ENCODE peak calls at places on chromosomes 4 and X, in nine cellular contexts. T is activated T-helper 1 cell treated with anti-CD3 and anti-CD28 coated beads, Interleukin-12 subunit alpha, Interleukin-12 subunit beta, Interleukin-2, Interleukin-4 antibody, amounts not matched to agents 30 ng/mL and 10 ng/mL and 1 ng/mL, durations not matched to agents 14 hours and 24 hours and 36 hours; S is CD4-positive, alpha-beta memory T cell; Y is NCI-H510A; E is SK-N-SH; U is kidney glomerular epithelial cell; B is stimulated activated CD8-positive, alpha-beta memory T cell treated with anti-CD3 and anti-CD28 coated beads, Interleukin-2, amount 100 ng/mL, for 48 hours; G is cardiac fibroblast; W is mucosa of gallbladder. N is an unnamed sample.

GRCh38 chrX:70359458-70359857 is 63.7 kb upstream of the GDPD2 start:
- DNase-seq in T (no peak), S (no peak), Y (no peak), E (no peak), U (no peak), B (no peak), G (no peak), W (no peak), N (no peak)

GRCh38 chrX:154775611-154776349 is 13.1 kb downstream of the DKC1 start:
- DNase-seq in T (no peak), S (no peak), Y (no peak), E (no peak), U (peak), B (no peak), G (peak), W (no peak), N (no peak)

GRCh38 chr4:182711211-182711610 is 206.0 kb downstream of the DCTD start:
- DNase-seq in T (no peak), S (no peak), Y (no peak), E (no peak), U (no peak), B (no peak), G (peak), W (no peak), N (no peak)

GRCh38 chr4:172692701-172693100 is 475.9 kb upstream of the GALNT7 start:
- DNase-seq in T (no peak), S (no peak), Y (no peak), E (no peak), U (no peak), B (no peak), G (no peak), W (no peak), N (no peak)

GRCh38 chr4:56575820-56576429 is 70.3 kb downstream of the ARL9 start:
- DNase-seq in T (no peak), S (no peak), Y (no peak), E (peak), U (peak), B (no peak), G (peak), W (no peak), N (peak)

GRCh38 chr4:6468376-6468775 is 4.0 kb downstream of the PPP2R2C start:
- DNase-seq in T (no peak), S (no peak), Y (no peak), E (no peak), U (no peak), B (no peak), G (no peak), W (no peak), N (no peak)

GRCh38 chr4:77220841-77221613 is 64.0 kb downstream of the CCNG2 start:
- DNase-seq in T (no peak), S (no peak), Y (peak), E (no peak), U (no peak), B (no peak), G (peak), W (no peak), N (no peak)

GRCh38 chr4:15689540-15689939 is 7.9 kb downstream of the FAM200B start:
- DNase-seq in T (no peak), S (no peak), Y (no peak), E (no peak), U (peak), B (no peak), G (peak), W (no peak), N (no peak)

GRCh38 chr4:140098481-140099132 is 55.4 kb downstream of the MAML3 start:
- DNase-seq in T (no peak), S (no peak), Y (no peak), E (no peak), U (peak), B (no peak), G (peak), W (no peak), N (no peak)

GRCh38 chr4:183154701-183155391 is 55.8 kb downstream of the WWC2 start:
- DNase-seq in T (no peak), S (no peak), Y (no peak), E (no peak), U (peak), B (no peak), G (no peak), W (no peak), N (no peak)

GRCh38 chr4:123554263-123554662 is 157.7 kb downstream of the SPRY1 start:
- DNase-seq in T (no peak), S (no peak), Y (no peak), E (no peak), U (peak), B (no peak), G (peak), W (no peak), N (no peak)

GRCh38 chr4:2489841-2490552 is 21.1 kb downstream of the RNF4 start:
- DNase-seq in T (no peak), S (no peak), Y (no peak), E (no peak), U (no peak), B (no peak), G (peak), W (no peak), N (no peak)

GRCh38 chr4:99917575-99917974 is 23.3 kb upstream of the LAMTOR3 start:
- DNase-seq in T (no peak), S (no peak), Y (no peak), E (no peak), U (no peak), B (no peak), G (no peak), W (no peak), N (no peak)

GRCh38 chrX:5051831-5052491 is 1176.7 kb downstream of the NLGN4X start:
- DNase-seq in T (no peak), S (no peak), Y (no peak), E (no peak), U (peak), B (no peak), G (peak), W (peak), N (no peak)

GRCh38 chrX:153494061-153494460 is 719 bp upstream of the BGN start:
- DNase-seq in T (no peak), S (no peak), Y (no peak), E (no peak), U (no peak), B (no peak), G (no peak), W (no peak), N (no peak)

GRCh38 chrX:49077941-49078340 is 1.7 kb downstream of the WDR45 start:
- DNase-seq in T (no peak), S (no peak), Y (no peak), E (no peak), U (no peak), B (no peak), G (no peak), W (no peak), N (no peak)

GRCh38 chr4:112552668-112553067 is 36.7 kb upstream of the NEUROG2 start:
- DNase-seq in T (no peak), S (no peak), Y (no peak), E (no peak), U (peak), B (no peak), G (peak), W (no peak), N (no peak)

GRCh38 chr4:185640809-185641675 is 105.7 kb upstream of the PDLIM3 start:
- DNase-seq in T (no peak), S (no peak), Y (peak), E (peak), U (peak), B (no peak), G (peak), W (no peak), N (peak)

GRCh38 chr4:147528054-147528453 is 47.2 kb downstream of the EDNRA start:
- DNase-seq in T (no peak), S (no peak), Y (no peak), E (no peak), U (no peak), B (no peak), G (no peak), W (no peak), N (no peak)

GRCh38 chrX:150587585-150588503 is 19.4 kb downstream of the MTM1 start:
- DNase-seq in T (no peak), S (no peak), Y (no peak), E (peak), U (no peak), B (peak), G (peak), W (no peak), N (peak)

GRCh38 chrX:24148535-24149345 is 789 bp upstream of the ZFX start:
- DNase-seq in T (no peak), S (peak), Y (no peak), E (peak), U (peak), B (no peak), G (peak), W (no peak), N (no peak)

GRCh38 chr4:16853653-16854052 is 44.8 kb downstream of the LDB2 start:
- DNase-seq in T (no peak), S (no peak), Y (no peak), E (no peak), U (no peak), B (no peak), G (no peak), W (no peak), N (no peak)

N was measured in D341Med.